ENCODE peak calls at places on chromosomes 4 and X, in four cellular contexts. F, W, I and A are unnamed samples.

GRCh38 chr4:108861339-108861738 is 98.5 kb upstream of the ETNPPL start:
- DNase-seq in F (no peak), W (no peak), I (peak), A (no peak)

GRCh38 chrX:129423191-129423590 is 100.1 kb downstream of the SMARCA1 start:
- DNase-seq in F (no peak), W (no peak), I (no peak), A (no peak)

GRCh38 chrX:155052738-155053498 is 18.0 kb downstream of the CMC4 start:
- DNase-seq in F (no peak), W (no peak), I (no peak), A (no peak)

GRCh38 chrX:32483534-32484136 is 727.7 kb downstream of the DMD start:
- DNase-seq in F (no peak), W (no peak), I (no peak), A (no peak)

GRCh38 chr4:79576480-79576803 is 168.4 kb upstream of the GK2 start:
- DNase-seq in F (no peak), W (no peak), I (no peak), A (peak)

GRCh38 chr4:76989391-76990061 is 40.0 kb downstream of the SEPTIN11 start:
- DNase-seq in F (no peak), W (no peak), I (no peak), A (no peak)

GRCh38 chr4:182254381-182254780 is 11.2 kb downstream of the TENM3 start:
- DNase-seq in F (no peak), W (no peak), I (no peak), A (no peak)

GRCh38 chr4:77797239-77797638 is 21.9 kb downstream of the CNOT6L start:
- DNase-seq in F (no peak), W (no peak), I (no peak), A (peak)

GRCh38 chr4:105840426-105841174 is 54.7 kb upstream of the NPNT start:
- DNase-seq in F (no peak), W (no peak), I (no peak), A (peak)

GRCh38 chrX:3639236-3639635 is 74.2 kb downstream of the PRKX start:
- DNase-seq in F (no peak), W (no peak), I (no peak), A (no peak)

GRCh38 chr4:5470318-5470889 is 238.0 kb downstream of the EVC2 start:
- DNase-seq in F (no peak), W (no peak), I (no peak), A (no peak)

GRCh38 chr4:182137343-182137742 is 105.9 kb upstream of the TENM3 start:
- DNase-seq in F (no peak), W (no peak), I (no peak), A (no peak)

GRCh38 chrX:134423606-134424005 is 36.4 kb upstream of the HPRT1 start:
- DNase-seq in F (no peak), W (no peak), I (no peak), A (peak)

GRCh38 chr4:122783301-122784215 is 43.1 kb upstream of the FGF2 start:
- DNase-seq in F (no peak), W (no peak), I (peak), A (peak)

GRCh38 chrX:120774611-120775010 is 101.1 kb downstream of the CT47B1 start:
- DNase-seq in F (no peak), W (no peak), I (no peak), A (no peak)

GRCh38 chr4:4919926-4920325 is 60.5 kb downstream of the MSX1 start:
- DNase-seq in F (no peak), W (no peak), I (peak), A (no peak)

GRCh38 chr4:89788243-89789072 is 48.5 kb downstream of the SNCA start:
- DNase-seq in F (no peak), W (no peak), I (peak), A (no peak)

GRCh38 chr4:103008875-103009729 is 10.4 kb downstream of the SLC9B1 start:
- DNase-seq in F (peak), W (no peak), I (peak), A (peak)

GRCh38 chrX:154413142-154413541 is 1.8 kb downstream of the TAFAZZIN start:
- DNase-seq in F (no peak), W (no peak), I (no peak), A (no peak)

GRCh38 chr4:8198906-8199593 is at the start of gene SH3TC1:
- DNase-seq in F (peak), W (peak), I (peak), A (peak)

GRCh38 chr4:11297627-11298026 is 131.1 kb downstream of the HS3ST1 start:
- DNase-seq in F (no peak), W (no peak), I (no peak), A (no peak)

GRCh38 chr4:6688879-6689505 is 4.7 kb upstream of the S100P start:
- DNase-seq in F (peak), W (peak), I (peak), A (peak)

GRCh38 chr4:130653842-130654241 is 1557.9 kb downstream of the C4orf33 start:
- DNase-seq in F (no peak), W (no peak), I (no peak), A (no peak)

GRCh38 chr4:41178372-41179085 is 35.8 kb downstream of the APBB2 start:
- DNase-seq in F (no peak), W (no peak), I (peak), A (peak)

GRCh38 chr4:76177709-76178108 is 29.5 kb upstream of the NUP54 start:
- DNase-seq in F (no peak), W (no peak), I (no peak), A (no peak)